ENCODE peak calls at places on chromosomes 13 and 19, in ten cellular contexts. G is NB4; M is anterior cingulate cortex; T is adrenal gland; D is activated T-cell treated with anti-CD3 and anti-CD28 coated beads, Interleukin-2, amount 50 U/mL, for 24 hours; H is T47D; O is CD4-positive, alpha-beta T cell; S is HEK293T; J is MG63; K is DMS53. Z is an unnamed sample.

GRCh38 chr19:459724-460511 is 915 bp downstream of the SHC2 start:
- DNase-seq in G (peak), M (peak), T (peak), D (peak), H (peak), O (no peak), S (peak), J (no peak), K (peak), Z (no peak)

GRCh38 chr13:49488563-49488962 is 7.2 kb upstream of the PHF11 start:
- DNase-seq in G (no peak), M (no peak), T (no peak), D (no peak), H (no peak), O (no peak), S (no peak), J (no peak), K (no peak), Z (no peak)

GRCh38 chr19:43432866-43433673 is 18.4 kb downstream of the TEX101 start:
- DNase-seq in G (peak), M (no peak), T (peak), D (peak), H (peak), O (peak), S (peak), J (peak), K (peak), Z (peak)

GRCh38 chr13:95298169-95298940 is 2.9 kb downstream of the ABCC4 start:
- DNase-seq in G (no peak), M (no peak), T (no peak), D (no peak), H (no peak), O (no peak), S (no peak), J (no peak), K (peak), Z (no peak)

GRCh38 chr13:102911336-102911735 is 65.5 kb downstream of the ERCC5 start:
- DNase-seq in G (no peak), M (no peak), T (no peak), D (no peak), H (no peak), O (no peak), S (no peak), J (no peak), K (no peak), Z (no peak)

GRCh38 chr13:51524846-51525566 is 59.3 kb upstream of the WDFY2 start:
- DNase-seq in G (no peak), M (no peak), T (no peak), D (no peak), H (no peak), O (no peak), S (no peak), J (no peak), K (no peak), Z (no peak)

GRCh38 chr19:28847468-28847867 is 365.5 kb downstream of the UQCRFS1 start:
- DNase-seq in G (peak), M (no peak), T (no peak), D (no peak), H (no peak), O (no peak), S (no peak), J (peak), K (no peak), Z (no peak)

GRCh38 chr19:12521996-12522395 is 29.3 kb downstream of the ZNF564 start:
- DNase-seq in G (peak), M (no peak), T (no peak), D (no peak), H (no peak), O (no peak), S (no peak), J (no peak), K (peak), Z (no peak)

GRCh38 chr19:14674764-14675163 is at the start of gene ADGRE3:
- DNase-seq in G (peak), M (no peak), T (no peak), D (no peak), H (no peak), O (no peak), S (no peak), J (no peak), K (no peak), Z (no peak)

GRCh38 chr19:18419699-18420460 is 682 bp downstream of the SSBP4 start:
- DNase-seq in G (peak), M (no peak), T (peak), D (peak), H (no peak), O (no peak), S (no peak), J (peak), K (peak), Z (peak)

GRCh38 chr19:4015705-4016402 is 8.3 kb downstream of the PIAS4 start:
- DNase-seq in G (no peak), M (no peak), T (peak), D (no peak), H (no peak), O (no peak), S (no peak), J (no peak), K (no peak), Z (no peak)

GRCh38 chr13:41418027-41418426 is 39.3 kb upstream of the RGCC start:
- DNase-seq in G (no peak), M (no peak), T (no peak), D (no peak), H (no peak), O (no peak), S (no peak), J (no peak), K (no peak), Z (no peak)

GRCh38 chr13:74771964-74772363 is 637.8 kb upstream of the KLF12 start:
- DNase-seq in G (no peak), M (no peak), T (no peak), D (no peak), H (no peak), O (no peak), S (no peak), J (peak), K (no peak), Z (no peak)

GRCh38 chr19:17948967-17949930 is 16.4 kb downstream of the CCDC124 start:
- DNase-seq in G (no peak), M (no peak), T (no peak), D (peak), H (no peak), O (no peak), S (no peak), J (no peak), K (peak), Z (no peak)

GRCh38 chr13:99985886-99986527 is 4.4 kb downstream of the ZIC2 start:
- DNase-seq in G (peak), M (no peak), T (no peak), D (no peak), H (no peak), O (no peak), S (no peak), J (no peak), K (no peak), Z (no peak)

GRCh38 chr19:4053423-4054324 is 13.0 kb downstream of the ZBTB7A start:
- DNase-seq in G (no peak), M (no peak), T (no peak), D (no peak), H (no peak), O (no peak), S (no peak), J (no peak), K (no peak), Z (peak)

GRCh38 chr19:15129856-15130580 is 22.8 kb downstream of the SYDE1 start:
- DNase-seq in G (no peak), M (no peak), T (no peak), D (peak), H (peak), O (no peak), S (no peak), J (no peak), K (peak), Z (no peak)

GRCh38 chr13:92721610-92722009 is 505.0 kb upstream of the GPC6 start:
- DNase-seq in G (no peak), M (no peak), T (no peak), D (no peak), H (no peak), O (no peak), S (no peak), J (no peak), K (no peak), Z (no peak)

GRCh38 chr19:7294571-7295212 is 478 bp upstream of the INSR start:
- DNase-seq in G (peak), M (peak), T (peak), D (peak), H (peak), O (no peak), S (peak), J (peak), K (peak), Z (peak)

GRCh38 chr13:112496166-112496565 is 91.8 kb downstream of the TUBGCP3 start:
- DNase-seq in G (no peak), M (no peak), T (no peak), D (no peak), H (no peak), O (no peak), S (no peak), J (no peak), K (no peak), Z (no peak)

GRCh38 chr19:51272183-51272817 is 21.4 kb downstream of the SIGLECL1 start:
- DNase-seq in G (peak), M (no peak), T (peak), D (no peak), H (no peak), O (no peak), S (no peak), J (peak), K (no peak), Z (no peak)

GRCh38 chr13:71290963-71291937 is 575.8 kb downstream of the DACH1 start:
- DNase-seq in G (peak), M (no peak), T (peak), D (peak), H (peak), O (peak), S (no peak), J (peak), K (peak), Z (peak)

GRCh38 chr13:52975969-52976368 is 52.6 kb upstream of the OLFM4 start:
- DNase-seq in G (no peak), M (no peak), T (no peak), D (no peak), H (no peak), O (no peak), S (no peak), J (no peak), K (no peak), Z (no peak)

GRCh38 chr13:106588367-106588766 is 20.4 kb upstream of the ARGLU1 start:
- DNase-seq in G (no peak), M (no peak), T (no peak), D (no peak), H (no peak), O (no peak), S (no peak), J (no peak), K (no peak), Z (no peak)

GRCh38 chr13:29771247-29771646 is 79.2 kb downstream of the UBL3 start:
- DNase-seq in G (peak), M (no peak), T (no peak), D (no peak), H (peak), O (no peak), S (no peak), J (no peak), K (peak), Z (no peak)

GRCh38 chr19:1189419-1189818 is 15.4 kb upstream of the SBNO2 start:
- DNase-seq in G (peak), M (no peak), T (no peak), D (peak), H (no peak), O (peak), S (no peak), J (no peak), K (peak), Z (no peak)

GRCh38 chr13:98775844-98776598 is 23.5 kb upstream of the SLC15A1 start:
- DNase-seq in G (no peak), M (no peak), T (no peak), D (no peak), H (no peak), O (no peak), S (no peak), J (peak), K (no peak), Z (peak)

GRCh38 chr19:2089001-2089711 is 7.0 kb downstream of the MOB3A start:
- DNase-seq in G (peak), M (no peak), T (peak), D (no peak), H (no peak), O (no peak), S (no peak), J (peak), K (no peak), Z (no peak)